ENCODE peak calls at places on chromosomes 16 and 17, in seven cellular contexts. One of them, this sample, is unnamed.

GRCh38 chr16:90005956-90006663 is 13.1 kb downstream of the DBNDD1 start:
- DNase-seq in thyroid gland: no peak
- DNase-seq in AG04450: no peak
- DNase-seq in cardiac muscle cell: no peak
- DNase-seq in transverse colon: no peak
- DNase-seq in tibial nerve: no peak
- DNase-seq in Peyer's patch: no peak
- DNase-seq in this sample: no peak

GRCh38 chr17:7930841-7931631 is 710 bp downstream of the TRAPPC1 start:
- DNase-seq in thyroid gland: no peak
- DNase-seq in AG04450: no peak
- DNase-seq in cardiac muscle cell: no peak
- DNase-seq in transverse colon: no peak
- DNase-seq in tibial nerve: no peak
- DNase-seq in Peyer's patch: no peak
- DNase-seq in this sample: no peak

GRCh38 chr16:11328172-11329079 is 16.8 kb upstream of the RMI2 start:
- DNase-seq in thyroid gland: peak
- DNase-seq in AG04450: peak
- DNase-seq in cardiac muscle cell: peak
- DNase-seq in transverse colon: peak
- DNase-seq in tibial nerve: peak
- DNase-seq in Peyer's patch: no peak
- DNase-seq in this sample: no peak

GRCh38 chr17:61647044-61647443 is 56.0 kb upstream of the NACA2 start:
- DNase-seq in thyroid gland: no peak
- DNase-seq in AG04450: no peak
- DNase-seq in cardiac muscle cell: peak
- DNase-seq in transverse colon: no peak
- DNase-seq in tibial nerve: no peak
- DNase-seq in Peyer's patch: no peak
- DNase-seq in this sample: no peak

GRCh38 chr16:19680972-19681371 is 37.1 kb downstream of the KNOP1 start:
- DNase-seq in thyroid gland: no peak
- DNase-seq in AG04450: no peak
- DNase-seq in cardiac muscle cell: no peak
- DNase-seq in transverse colon: no peak
- DNase-seq in tibial nerve: no peak
- DNase-seq in Peyer's patch: no peak
- DNase-seq in this sample: no peak

GRCh38 chr16:88973007-88973410 is 4.0 kb downstream of the CBFA2T3 start:
- DNase-seq in thyroid gland: no peak
- DNase-seq in AG04450: no peak
- DNase-seq in cardiac muscle cell: no peak
- DNase-seq in transverse colon: no peak
- DNase-seq in tibial nerve: no peak
- DNase-seq in Peyer's patch: no peak
- DNase-seq in this sample: no peak

GRCh38 chr17:66191607-66192377 is at the start of gene CEP112:
- DNase-seq in thyroid gland: peak
- DNase-seq in AG04450: no peak
- DNase-seq in cardiac muscle cell: peak
- DNase-seq in transverse colon: peak
- DNase-seq in tibial nerve: peak
- DNase-seq in Peyer's patch: peak
- DNase-seq in this sample: peak

GRCh38 chr17:15651583-15652110 is 32.1 kb upstream of the FBXW10B start:
- DNase-seq in thyroid gland: peak
- DNase-seq in AG04450: peak
- DNase-seq in cardiac muscle cell: peak
- DNase-seq in transverse colon: peak
- DNase-seq in tibial nerve: peak
- DNase-seq in Peyer's patch: peak
- DNase-seq in this sample: peak

GRCh38 chr17:82845163-82845807 is 5.5 kb upstream of the ZNF750 start:
- DNase-seq in thyroid gland: peak
- DNase-seq in AG04450: no peak
- DNase-seq in cardiac muscle cell: peak
- DNase-seq in transverse colon: no peak
- DNase-seq in tibial nerve: no peak
- DNase-seq in Peyer's patch: no peak
- DNase-seq in this sample: no peak

GRCh38 chr16:69848635-69849545 is 86.8 kb downstream of the WWP2 start:
- DNase-seq in thyroid gland: peak
- DNase-seq in AG04450: peak
- DNase-seq in cardiac muscle cell: peak
- DNase-seq in transverse colon: peak
- DNase-seq in tibial nerve: peak
- DNase-seq in Peyer's patch: peak
- DNase-seq in this sample: peak

GRCh38 chr17:45906237-45906636 is 11.9 kb downstream of the MAPT start:
- DNase-seq in thyroid gland: no peak
- DNase-seq in AG04450: no peak
- DNase-seq in cardiac muscle cell: no peak
- DNase-seq in transverse colon: no peak
- DNase-seq in tibial nerve: no peak
- DNase-seq in Peyer's patch: no peak
- DNase-seq in this sample: no peak

GRCh38 chr17:5986644-5987043 is 83.5 kb upstream of the WSCD1 start:
- DNase-seq in thyroid gland: no peak
- DNase-seq in AG04450: no peak
- DNase-seq in cardiac muscle cell: no peak
- DNase-seq in transverse colon: no peak
- DNase-seq in tibial nerve: no peak
- DNase-seq in Peyer's patch: no peak
- DNase-seq in this sample: no peak

GRCh38 chr17:72338847-72339790 is 218.3 kb downstream of the SOX9 start:
- DNase-seq in thyroid gland: peak
- DNase-seq in AG04450: peak
- DNase-seq in cardiac muscle cell: peak
- DNase-seq in transverse colon: peak
- DNase-seq in tibial nerve: no peak
- DNase-seq in Peyer's patch: no peak
- DNase-seq in this sample: peak

GRCh38 chr17:43018932-43019331 is 3.3 kb downstream of the VAT1 start:
- DNase-seq in thyroid gland: no peak
- DNase-seq in AG04450: no peak
- DNase-seq in cardiac muscle cell: peak
- DNase-seq in transverse colon: no peak
- DNase-seq in tibial nerve: no peak
- DNase-seq in Peyer's patch: no peak
- DNase-seq in this sample: no peak

GRCh38 chr17:46059457-46059856 is 60.4 kb downstream of the STH start:
- DNase-seq in thyroid gland: peak
- DNase-seq in AG04450: no peak
- DNase-seq in cardiac muscle cell: no peak
- DNase-seq in transverse colon: no peak
- DNase-seq in tibial nerve: no peak
- DNase-seq in Peyer's patch: no peak
- DNase-seq in this sample: no peak

DNA sequence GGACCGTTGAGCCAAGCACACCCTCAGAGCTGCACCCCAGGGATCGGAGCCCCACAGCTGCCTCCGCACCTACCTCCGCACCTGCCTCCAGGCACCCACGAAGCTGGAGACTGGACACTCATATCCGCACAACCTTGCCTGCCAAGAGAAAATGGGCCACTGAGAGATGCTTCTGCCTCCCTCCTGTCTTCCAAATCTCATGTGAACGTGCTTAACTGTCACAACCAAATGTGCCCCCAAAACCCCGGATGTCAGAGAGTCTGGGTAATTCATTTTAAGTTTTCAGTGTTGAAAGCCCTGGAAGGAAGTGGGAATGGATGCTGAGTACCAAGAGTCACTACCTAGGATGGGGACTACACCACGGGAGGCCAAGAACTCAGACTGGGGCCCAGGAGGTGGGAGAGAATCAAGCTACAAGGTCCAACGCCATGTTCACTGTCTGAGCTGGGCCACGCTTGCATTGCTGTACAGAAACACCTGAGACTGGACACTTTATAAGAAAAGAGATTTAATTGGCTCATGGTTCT is 49.5 kb upstream of the MEAK7 start:
- DNase-seq in thyroid gland: no peak
- DNase-seq in AG04450: no peak
- DNase-seq in cardiac muscle cell: no peak
- DNase-seq in transverse colon: no peak
- DNase-seq in tibial nerve: no peak
- DNase-seq in Peyer's patch: no peak
- DNase-seq in this sample: peak
- H3K27ac ChIP-seq in thyroid gland: no peak
- H3K27ac ChIP-seq in AG04450: no peak
- H3K27ac ChIP-seq in cardiac muscle cell: no peak
- H3K27ac ChIP-seq in transverse colon: peak
- H3K27ac ChIP-seq in tibial nerve: no peak
- H3K27ac ChIP-seq in Peyer's patch: peak
- H3K27ac ChIP-seq in this sample: no peak

GRCh38 chr17:53792997-53793396 is 29.7 kb upstream of the KIF2B start:
- DNase-seq in thyroid gland: no peak
- DNase-seq in AG04450: no peak
- DNase-seq in cardiac muscle cell: no peak
- DNase-seq in transverse colon: no peak
- DNase-seq in tibial nerve: no peak
- DNase-seq in Peyer's patch: no peak
- DNase-seq in this sample: no peak
- H3K27ac ChIP-seq in thyroid gland: no peak
- H3K27ac ChIP-seq in AG04450: no peak
- H3K27ac ChIP-seq in cardiac muscle cell: no peak
- H3K27ac ChIP-seq in transverse colon: no peak
- H3K27ac ChIP-seq in tibial nerve: no peak
- H3K27ac ChIP-seq in Peyer's patch: no peak
- H3K27ac ChIP-seq in this sample: no peak

GRCh38 chr17:81514735-81515529 is 2.3 kb upstream of the ACTG1 start:
- DNase-seq in thyroid gland: peak
- DNase-seq in AG04450: no peak
- DNase-seq in cardiac muscle cell: peak
- DNase-seq in transverse colon: peak
- DNase-seq in tibial nerve: peak
- DNase-seq in Peyer's patch: peak
- DNase-seq in this sample: peak

GRCh38 chr17:81515530-81516041 is 3.0 kb upstream of the ACTG1 start:
- DNase-seq in thyroid gland: no peak
- DNase-seq in AG04450: no peak
- DNase-seq in cardiac muscle cell: no peak
- DNase-seq in transverse colon: no peak
- DNase-seq in tibial nerve: no peak
- DNase-seq in Peyer's patch: peak
- DNase-seq in this sample: no peak

GRCh38 chr17:81517339-81518112 is 4.9 kb upstream of the ACTG1 start:
- DNase-seq in thyroid gland: no peak
- DNase-seq in AG04450: no peak
- DNase-seq in cardiac muscle cell: no peak
- DNase-seq in transverse colon: peak
- DNase-seq in tibial nerve: no peak
- DNase-seq in Peyer's patch: no peak
- DNase-seq in this sample: peak

GRCh38 chr17:81517009-81517338 is 4.4 kb upstream of the ACTG1 start:
- DNase-seq in thyroid gland: no peak
- DNase-seq in AG04450: no peak
- DNase-seq in cardiac muscle cell: no peak
- DNase-seq in transverse colon: no peak
- DNase-seq in tibial nerve: no peak
- DNase-seq in Peyer's patch: no peak
- DNase-seq in this sample: no peak

DNA sequence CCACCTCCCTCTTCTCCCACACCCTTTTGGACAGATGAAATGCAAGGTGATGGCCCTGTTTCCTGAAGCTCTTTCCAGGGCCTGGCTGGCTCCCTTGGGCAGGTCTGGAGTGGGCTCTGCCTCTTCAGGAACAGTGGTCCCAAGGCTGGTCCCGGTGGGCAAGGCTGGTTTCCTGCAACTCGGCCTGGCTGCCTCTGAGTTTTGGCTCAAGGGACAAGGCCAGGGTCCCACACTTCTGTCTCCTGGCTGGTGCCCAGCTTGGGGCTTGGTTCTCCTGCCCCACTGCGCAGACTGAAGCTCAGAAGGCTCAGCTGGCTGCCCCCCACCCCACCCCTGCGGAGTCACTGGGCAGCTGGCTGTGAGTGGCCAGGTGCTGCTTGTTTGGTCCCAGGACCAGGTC is 3.8 kb upstream of the ACTG1 start:
- DNase-seq in thyroid gland: no peak
- DNase-seq in AG04450: no peak
- DNase-seq in cardiac muscle cell: no peak
- DNase-seq in transverse colon: peak
- DNase-seq in tibial nerve: no peak
- DNase-seq in Peyer's patch: no peak
- DNase-seq in this sample: peak
- H3K27ac ChIP-seq in thyroid gland: no peak
- H3K27ac ChIP-seq in AG04450: no peak
- H3K27ac ChIP-seq in cardiac muscle cell: no peak
- H3K27ac ChIP-seq in transverse colon: peak
- H3K27ac ChIP-seq in tibial nerve: peak
- H3K27ac ChIP-seq in Peyer's patch: peak
- H3K27ac ChIP-seq in this sample: peak

DNA sequence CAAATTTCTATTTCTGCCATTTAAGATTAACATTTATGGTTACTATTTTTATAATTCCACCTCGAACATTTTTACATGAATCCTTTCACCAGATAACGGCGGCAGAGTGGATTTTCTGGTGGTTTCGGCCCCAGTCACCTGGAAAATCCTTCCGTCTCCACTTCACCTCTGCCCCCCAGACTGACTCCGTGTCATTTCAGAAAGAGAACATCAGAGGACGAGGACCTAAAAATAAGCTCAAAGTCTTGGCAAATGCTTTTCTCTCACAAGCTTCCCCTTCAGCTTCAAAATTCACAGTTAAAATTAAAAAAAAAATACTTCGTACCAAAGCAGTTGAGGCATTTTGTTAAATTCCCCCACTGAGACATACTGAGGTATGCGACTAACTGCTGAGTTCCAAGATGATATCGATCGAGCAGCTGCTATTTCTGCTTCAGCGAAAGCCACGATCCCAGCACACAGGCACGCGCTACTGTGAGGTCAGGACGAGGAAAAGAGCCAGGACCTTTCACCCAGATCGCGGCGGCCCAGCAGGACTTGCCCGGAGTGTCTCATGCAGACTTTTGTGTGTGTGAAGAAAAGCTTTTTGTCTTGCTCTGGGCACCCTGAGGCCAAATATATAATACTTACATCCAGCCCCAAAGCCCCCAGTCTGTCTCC is 36.8 kb downstream of the ASPA start:
- DNase-seq in thyroid gland: peak
- DNase-seq in AG04450: no peak
- DNase-seq in cardiac muscle cell: peak
- DNase-seq in transverse colon: peak
- DNase-seq in tibial nerve: peak
- DNase-seq in Peyer's patch: no peak
- DNase-seq in this sample: peak
- H3K27ac ChIP-seq in thyroid gland: no peak
- H3K27ac ChIP-seq in AG04450: no peak
- H3K27ac ChIP-seq in cardiac muscle cell: peak
- H3K27ac ChIP-seq in transverse colon: peak
- H3K27ac ChIP-seq in tibial nerve: peak
- H3K27ac ChIP-seq in Peyer's patch: peak
- H3K27ac ChIP-seq in this sample: no peak